ENCODE peak calls at places on chromosome 17, in seven cellular contexts. R, Z, D, K, X, L and F are unnamed samples.
A peak's percentile ranks its signal among the peaks of the same experiment; 100 is the strongest.

GRCh38 chr17:67441052-67441738 is 64.1 kb downstream of the PITPNC1 start:
- DNase-seq in R (no peak), Z (peak; percentile 88), X (no peak), K (peak; percentile 28), L (no peak), D (peak; percentile 86), F (peak; percentile 37)

GRCh38 chr17:4766199-4766598 is 5.5 kb upstream of the TM4SF5 start:
- DNase-seq in R (no peak), X (no peak), K (no peak), D (peak; percentile 31), Z (no peak), L (no peak), F (no peak)

GRCh38 chr17:49723423-49723822 is 15.7 kb upstream of the SLC35B1 start:
- DNase-seq in Z (no peak), K (no peak), D (no peak), X (peak; percentile 72), R (no peak), L (no peak), F (no peak)

GRCh38 chr17:78559749-78560368 is 17.3 kb downstream of the DNAH17 start:
- DNase-seq in X (no peak), K (peak; percentile 89), R (no peak), D (no peak), Z (no peak), L (no peak), F (no peak)

GRCh38 chr17:60158751-60159478 is 9.1 kb downstream of the CA4 start:
- DNase-seq in L (no peak), Z (no peak), K (peak; percentile 85), D (peak; percentile 38), X (no peak), R (no peak), F (no peak)

GRCh38 chr17:1009411-1010085 is 12.6 kb downstream of the TIMM22 start:
- DNase-seq in D (no peak), K (no peak), Z (no peak), R (no peak), L (peak; percentile 19), X (no peak), F (no peak)

GRCh38 chr17:66619196-66619595 is 215.7 kb upstream of the CACNG5 start:
- DNase-seq in R (no peak), L (no peak), D (no peak), Z (no peak), K (no peak), X (no peak), F (no peak)

GRCh38 chr17:15963670-15964110 is 18.8 kb downstream of the ADORA2B start:
- DNase-seq in D (peak; percentile 87), K (no peak), X (no peak), Z (no peak), L (no peak), R (no peak), F (no peak)

GRCh38 chr17:79835953-79836951 is 3.0 kb downstream of the CBX4 start:
- DNase-seq in D (no peak), X (no peak), R (peak; percentile 71), L (peak; percentile 90), K (peak; percentile 100), Z (no peak), F (no peak)

GRCh38 chr17:59840329-59840907 is 52.3 kb downstream of the TUBD1 start:
- DNase-seq in X (no peak), K (peak; percentile 85), R (no peak), L (no peak), D (peak; percentile 65), Z (no peak), F (no peak)

GRCh38 chr17:40648326-40648968 is 829 bp upstream of the SMARCE1 start:
- DNase-seq in R (peak; percentile 24), Z (peak; percentile 5), D (peak; percentile 39), L (peak; percentile 44), X (peak; percentile 67), K (peak; percentile 91), F (no peak)

GRCh38 chr17:28867276-28867675 is 12.5 kb downstream of the ERAL1 start:
- DNase-seq in K (no peak), Z (no peak), X (no peak), R (no peak), D (no peak), L (no peak), F (no peak)

GRCh38 chr17:46047398-46047797 is 48.3 kb downstream of the STH start:
- DNase-seq in K (no peak), R (no peak), X (no peak), L (no peak), Z (no peak), D (no peak), F (no peak)

GRCh38 chr17:46044989-46045388 is 45.9 kb downstream of the STH start:
- DNase-seq in L (no peak), R (no peak), K (no peak), D (no peak), Z (no peak), X (no peak), F (no peak)

GRCh38 chr17:46044286-46044928 is 45.4 kb downstream of the STH start:
- DNase-seq in L (peak; percentile 59), R (peak; percentile 92), Z (peak; percentile 81), D (peak; percentile 95), K (peak; percentile 92), X (peak; percentile 87), F (peak; percentile 82)

GRCh38 chr17:46045639-46046038 is 46.6 kb downstream of the STH start:
- DNase-seq in L (no peak), X (no peak), R (no peak), Z (no peak), K (no peak), D (peak; percentile 59), F (no peak)

DNA sequence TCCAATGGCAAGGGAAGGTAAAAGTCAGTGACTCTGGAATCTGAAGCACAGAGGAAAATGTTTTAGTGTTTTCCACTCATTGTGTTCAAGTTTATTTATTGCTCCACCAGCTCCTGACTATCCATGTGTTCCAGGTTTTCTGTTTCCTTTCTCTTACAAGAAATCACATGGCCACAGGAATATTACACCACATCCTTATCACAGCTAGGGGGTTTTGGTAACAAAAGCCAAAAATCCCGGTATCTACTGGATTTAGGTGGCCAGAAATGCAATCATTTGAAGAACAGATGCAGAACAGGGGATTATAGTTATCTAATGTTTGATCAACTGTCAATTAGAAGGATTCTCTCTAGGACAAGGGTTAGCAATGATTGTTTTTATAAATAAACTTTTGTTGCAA is 47.9 kb downstream of the STH start:
- DNase-seq in D (peak; percentile 44), Z (no peak), R (no peak), X (no peak), L (no peak), K (no peak), F (no peak)
- TF ChIP-seq CTCF in D (no peak), Z (no peak), R (no peak), X (no peak), L (no peak), K (no peak), F (no peak)

DNA sequence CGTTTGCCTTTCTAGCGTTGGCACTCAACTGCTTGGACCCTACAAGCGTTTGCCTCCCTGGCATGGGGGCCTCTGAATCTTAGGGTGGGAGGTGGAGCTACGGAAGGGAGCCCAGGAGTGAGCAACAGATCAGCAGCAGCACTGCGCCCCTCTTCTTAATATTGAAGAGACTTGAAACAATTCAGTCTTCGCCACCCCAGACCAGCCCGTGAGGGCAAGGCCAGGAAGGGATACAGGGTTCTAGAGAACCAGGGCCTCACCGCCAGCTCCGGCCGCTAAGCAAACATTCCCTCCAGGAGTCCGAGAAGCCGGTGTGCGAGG is 1.5 kb upstream of the GPRC5C start:
- DNase-seq in K (no peak), X (peak; percentile 80), Z (no peak), D (no peak), R (no peak), L (peak; percentile 61), F (no peak)
- H3K4me3 ChIP-seq in K (peak overlapping the region; percentile 86), X (peak overlapping the region; percentile 84), Z (no peak overlapping the region), D (peak overlapping the region; percentile 69), R (peak overlapping the region; percentile 72), L (peak overlapping the region; percentile 80), F (no peak overlapping the region)

DNA sequence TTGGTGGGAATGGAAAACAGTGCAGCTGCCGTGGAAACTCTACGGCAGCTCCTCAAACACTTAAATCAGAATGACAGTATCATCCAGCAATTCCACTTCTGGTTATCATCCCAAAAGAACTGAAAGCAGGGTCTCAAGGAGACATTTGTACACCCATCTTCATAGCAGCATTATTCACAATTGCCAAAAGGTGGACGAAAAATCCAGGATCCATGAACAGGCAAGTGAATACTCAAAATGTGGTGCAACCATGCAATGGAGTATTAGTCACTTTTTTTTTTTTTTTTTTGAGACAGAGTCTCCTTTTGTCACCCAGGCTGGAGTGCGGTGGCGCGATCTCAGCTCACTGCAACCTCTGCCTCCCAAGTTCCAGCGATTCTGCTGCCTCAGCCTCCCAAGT is 10.6 kb upstream of the AATK start:
- DNase-seq in Z (no peak), R (no peak), D (peak; percentile 52), K (no peak), L (no peak), X (no peak), F (no peak)
- TF ChIP-seq CTCF in Z (no peak), R (no peak), D (peak; percentile 5), K (no peak), L (no peak), X (no peak), F (no peak)

GRCh38 chr17:6995500-6996255 is at the start of gene ALOX12:
- DNase-seq in K (peak; percentile 93), R (peak; percentile 45), D (no peak), Z (no peak), L (no peak), X (no peak), F (no peak)
- H3K4me3 ChIP-seq in K (no peak within 1 kb of the TSS), R (peak within 1 kb of the TSS; percentile 29), D (no peak within 1 kb of the TSS), Z (peak within 1 kb of the TSS; percentile 7), L (no peak within 1 kb of the TSS), X (peak within 1 kb of the TSS; percentile 39), F (peak within 1 kb of the TSS; percentile 11)

DNA sequence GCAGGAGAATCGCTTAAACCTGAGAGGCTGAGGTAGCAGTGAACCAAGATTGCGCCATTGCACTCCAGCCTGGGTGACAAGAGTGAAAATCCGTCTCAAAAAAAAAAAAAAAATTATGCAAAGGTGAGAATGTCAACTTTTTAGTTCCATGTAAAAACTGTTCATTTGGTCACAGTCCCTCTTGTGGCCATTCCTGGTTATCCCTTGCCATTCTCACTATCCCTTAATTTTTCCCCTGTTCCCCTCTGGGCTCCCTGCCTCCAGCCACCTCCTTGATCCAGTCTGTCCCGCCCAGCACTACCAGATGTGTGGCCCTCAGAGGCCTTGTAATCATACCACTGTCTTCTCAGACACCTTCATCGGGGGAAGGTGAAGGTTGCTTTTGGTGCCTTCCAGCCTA is 23.4 kb downstream of the DCAF7 start:
- DNase-seq in R (no peak), K (peak; percentile 71), D (no peak), Z (no peak), L (no peak), X (no peak), F (no peak)
- TF ChIP-seq CTCF in R (no peak), K (peak; percentile 77), D (peak; percentile 37), Z (peak; percentile 39), L (no peak), X (no peak), F (peak; percentile 38)

GRCh38 chr17:35539659-35540026 is 2.2 kb upstream of the SLFN12L start:
- DNase-seq in R (no peak), D (no peak), L (no peak), X (no peak), K (no peak), Z (no peak), F (no peak)

GRCh38 chr17:35543856-35544255 is 6.4 kb upstream of the SLFN12L start:
- DNase-seq in D (peak; percentile 13), Z (no peak), L (no peak), R (no peak), K (no peak), X (no peak), F (no peak)

GRCh38 chr17:35542990-35543389 is 5.5 kb upstream of the SLFN12L start:
- DNase-seq in R (no peak), L (no peak), Z (no peak), D (no peak), X (no peak), K (no peak), F (no peak)

GRCh38 chr17:35541434-35541833 is 4.0 kb upstream of the SLFN12L start:
- DNase-seq in R (no peak), D (no peak), K (no peak), X (no peak), Z (no peak), L (no peak), F (no peak)

GRCh38 chr17:35540589-35541404 is 3.3 kb upstream of the SLFN12L start:
- DNase-seq in X (no peak), L (no peak), R (no peak), D (peak; percentile 68), K (no peak), Z (no peak), F (no peak)
- H3K4me3 ChIP-seq in X (peak overlapping the region; percentile 37), L (no peak overlapping the region), R (peak overlapping the region; percentile 13), D (peak overlapping the region; percentile 5), K (no peak overlapping the region), Z (peak overlapping the region; percentile 2), F (no peak overlapping the region)